ENCODE peak calls at places on chromosomes 6 and 20, in four cellular contexts. R is ovary, U is Peyer's patch, H is endothelial cell of umbilical vein. K is an unnamed sample.

GRCh38 chr6:18415207-18415606 is 28.1 kb downstream of the RNF144B start:
- DNase-seq in R (no peak), U (no peak), H (no peak), K (no peak)

GRCh38 chr20:51533291-51534172 is 9.0 kb downstream of the NFATC2 start:
- DNase-seq in U (no peak), H (no peak), R (no peak), K (peak; percentile 1)

GRCh38 chr20:62367483-62368302 is 581 bp upstream of the LAMA5 start:
- DNase-seq in U (peak; percentile 51), R (no peak), H (no peak), K (no peak)

GRCh38 chr6:138600726-138601125 is 101.4 kb upstream of the NHSL1 start:
- DNase-seq in R (no peak), U (no peak), H (no peak), K (peak; percentile 63)

GRCh38 chr6:159114569-159114968 is 54.6 kb upstream of the FNDC1 start:
- DNase-seq in H (no peak), U (no peak), R (no peak), K (no peak)

GRCh38 chr6:32982702-32983492 is 14.5 kb downstream of the BRD2 start:
- DNase-seq in U (no peak), H (no peak), R (no peak), K (no peak)

GRCh38 chr20:58981564-58982364 is 708 bp downstream of the NELFCD start:
- DNase-seq in H (peak; percentile 31), U (peak; percentile 17), R (no peak), K (peak; percentile 19)

GRCh38 chr20:34536798-34537394 is 20.7 kb downstream of the DYNLRB1 start:
- DNase-seq in R (peak; percentile 35), U (peak; percentile 35), H (peak; percentile 32), K (peak; percentile 49)

GRCh38 chr6:125753218-125753936 is 3.9 kb downstream of the HEY2 start:
- DNase-seq in R (no peak), U (no peak), H (peak; percentile 58), K (peak; percentile 67)

GRCh38 chr6:139766796-139767195 is 392.3 kb upstream of the CITED2 start:
- DNase-seq in H (no peak), R (no peak), U (no peak), K (no peak)

GRCh38 chr6:148535976-148536375 is 193.3 kb downstream of the SASH1 start:
- DNase-seq in H (no peak), U (no peak), R (no peak), K (no peak)

GRCh38 chr6:6997282-6998193 is 110.2 kb upstream of the RREB1 start:
- DNase-seq in R (no peak), H (no peak), U (no peak), K (no peak)

GRCh38 chr6:83472767-83473166 is 39.6 kb upstream of the PRSS35 start:
- DNase-seq in H (no peak), R (no peak), U (no peak), K (no peak)

GRCh38 chr6:24844903-24845302 is 46.2 kb upstream of the ARMH2 start:
- DNase-seq in H (no peak), R (no peak), U (no peak), K (no peak)

GRCh38 chr6:28948782-28949486 is 25.1 kb upstream of the TRIM27 start:
- DNase-seq in U (no peak), H (no peak), R (no peak), K (no peak)

GRCh38 chr6:391559-392440 is at the start of gene IRF4:
- DNase-seq in R (no peak), U (peak; percentile 91), H (no peak), K (no peak)

GRCh38 chr20:58228103-58228483 is 360 bp downstream of the ANKRD60 start:
- DNase-seq in H (no peak), U (no peak), R (no peak), K (no peak)

GRCh38 chr20:34541264-34541901 is 17.1 kb upstream of the MAP1LC3A start:
- DNase-seq in R (no peak), U (no peak), H (no peak), K (no peak)

GRCh38 chr6:142941018-142941417 is 4.0 kb downstream of the HIVEP2 start:
- DNase-seq in R (no peak), U (no peak), H (no peak), K (peak; percentile 22)

GRCh38 chr6:168714547-168715260 is 273.7 kb downstream of the SMOC2 start:
- DNase-seq in R (no peak), H (no peak), U (no peak), K (no peak)

GRCh38 chr6:66662196-66662595 is 955.2 kb upstream of the EYS start:
- DNase-seq in H (no peak), R (no peak), U (no peak), K (peak; percentile 69)

GRCh38 chr6:158622545-158623190 is 21.9 kb downstream of the DYNLT1 start:
- DNase-seq in R (no peak), H (no peak), U (no peak), K (no peak)

GRCh38 chr20:32052090-32052791 is at the start of gene HCK:
- DNase-seq in R (no peak), U (no peak), H (no peak), K (no peak)

GRCh38 chr6:7974932-7975763 is 64.6 kb upstream of the TXNDC5 start:
- DNase-seq in U (peak; percentile 34), H (peak; percentile 100), R (peak; percentile 92), K (peak; percentile 100)

GRCh38 chr20:51470907-51471411 is 71.6 kb downstream of the NFATC2 start:
- DNase-seq in H (no peak), U (no peak), R (peak; percentile 2), K (no peak)

GRCh38 chr6:158663465-158664167 is 13.8 kb downstream of the SYTL3 start:
- DNase-seq in U (no peak), R (no peak), H (no peak), K (no peak)

GRCh38 chr6:29757701-29758293 is 34.6 kb downstream of the HLA-F start:
- DNase-seq in R (no peak), U (no peak), H (no peak), K (no peak)

GRCh38 chr6:123338394-123338793 is 298.4 kb downstream of the TRDN start:
- DNase-seq in R (no peak), U (no peak), H (no peak), K (no peak)

GRCh38 chr6:111129003-111129402 is 41.7 kb downstream of the SLC16A10 start:
- DNase-seq in U (no peak), R (peak; percentile 24), H (no peak), K (peak; percentile 4)

DNA sequence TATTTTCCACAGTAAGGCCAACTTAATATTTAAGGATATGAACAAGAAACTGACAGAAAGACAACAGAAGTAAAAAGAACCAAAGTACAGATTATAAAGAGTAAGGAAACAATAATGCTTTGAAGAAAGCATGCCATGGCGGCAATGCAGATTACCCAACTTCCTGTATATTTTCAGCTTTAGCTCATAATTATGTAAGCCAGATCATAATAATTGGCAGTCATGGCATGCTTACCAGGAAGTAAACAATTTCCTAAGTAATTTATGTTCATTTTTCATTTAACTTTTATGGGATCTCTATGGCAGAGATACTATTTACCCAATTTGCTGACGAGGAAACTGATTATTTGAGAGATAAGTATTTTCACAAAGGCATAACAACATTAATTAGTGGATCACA is 988.7 kb downstream of the HACE1 start:
- DNase-seq in U (no peak), R (no peak), H (no peak), K (peak; percentile 67)
- H3K4me3 ChIP-seq in U (no peak overlapping the region), R (no peak overlapping the region), H (no peak overlapping the region), K (no peak overlapping the region)

GRCh38 chr6:5394280-5394679 is 133.0 kb downstream of the FARS2 start:
- DNase-seq in R (no peak), U (no peak), H (no peak), K (no peak)

GRCh38 chr6:5384276-5384675 is 123.0 kb downstream of the FARS2 start:
- DNase-seq in H (no peak), U (no peak), R (no peak), K (no peak)

GRCh38 chr6:5389086-5389745 is 127.9 kb downstream of the FARS2 start:
- DNase-seq in R (no peak), U (no peak), H (no peak), K (no peak)

GRCh38 chr6:5390177-5390576 is 128.9 kb downstream of the FARS2 start:
- DNase-seq in R (no peak), H (no peak), U (no peak), K (no peak)

DNA sequence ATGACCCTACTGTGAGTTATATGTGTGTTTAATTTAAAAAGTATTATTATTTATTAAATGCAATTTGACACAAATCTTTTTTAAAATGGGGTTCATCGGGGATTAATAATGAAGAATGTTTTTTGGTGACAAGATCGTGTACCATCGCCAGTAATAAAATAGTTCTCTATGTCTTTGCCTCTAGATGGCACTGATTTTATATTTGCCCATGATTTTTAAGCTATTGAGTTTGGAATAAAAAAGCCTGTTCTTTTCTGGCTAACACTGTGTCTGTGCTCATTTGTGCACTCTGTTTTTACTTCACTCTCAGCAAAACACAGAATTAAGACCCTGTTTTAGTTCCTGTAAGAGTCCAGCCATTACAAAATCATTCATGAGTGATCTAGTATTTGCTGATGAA is 127.0 kb downstream of the FARS2 start:
- DNase-seq in R (no peak), U (no peak), H (no peak), K (no peak)
- TF ChIP-seq CTCF in R (no peak), U (no peak), H (no peak), K (no peak)

DNA sequence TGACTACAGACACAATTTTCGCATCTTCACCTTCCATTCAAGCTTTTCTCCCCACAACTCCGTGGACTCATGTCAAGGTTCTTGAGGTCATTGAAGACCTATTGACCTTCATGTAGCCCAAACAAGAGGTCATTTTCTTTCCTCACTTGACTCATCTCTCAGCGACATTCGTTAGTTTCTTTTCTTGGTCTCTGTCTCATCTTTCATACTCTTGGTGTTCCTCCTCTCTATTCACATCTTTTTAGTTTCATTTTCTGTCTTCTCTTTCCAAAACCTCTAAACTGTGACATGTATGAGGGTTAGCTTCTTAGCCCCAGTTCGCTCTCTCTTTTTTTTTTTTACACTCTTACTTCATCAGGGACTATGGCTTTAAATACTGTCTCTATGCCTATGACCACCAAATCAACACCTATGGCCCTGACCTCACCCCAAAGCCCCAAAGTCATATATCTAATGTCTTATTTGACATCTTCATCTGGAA is 128.6 kb upstream of the BACH2 start:
- DNase-seq in H (no peak), U (no peak), R (no peak), K (no peak)
- H3K4me3 ChIP-seq in H (no peak overlapping the region), U (no peak overlapping the region), R (no peak overlapping the region), K (no peak overlapping the region)

GRCh38 chr6:51541847-51542246 is 545.6 kb downstream of the PKHD1 start:
- DNase-seq in H (no peak), U (no peak), R (no peak), K (no peak)
- TF ChIP-seq CTCF in H (no peak), U (no peak), R (no peak), K (no peak)

DNA sequence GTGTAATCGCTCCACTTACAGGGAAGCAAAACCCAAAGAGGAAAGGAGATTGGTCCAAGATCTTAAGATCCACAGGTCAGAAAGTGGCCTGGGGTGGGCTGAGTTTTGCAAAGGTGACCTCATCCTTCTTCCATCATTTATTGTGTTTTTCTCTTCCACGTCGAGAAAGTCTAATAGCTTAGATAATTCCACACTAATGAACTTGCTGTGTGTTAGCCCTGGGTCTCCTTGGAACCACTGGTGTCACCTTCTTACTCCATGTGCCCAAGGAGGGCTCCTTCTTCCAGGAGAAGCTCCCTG is 1.7 kb downstream of the SLC13A3 start:
- DNase-seq in U (no peak), H (no peak), R (no peak), K (no peak)
- H3K4me3 ChIP-seq in U (no peak overlapping the region), H (no peak overlapping the region), R (no peak overlapping the region), K (no peak overlapping the region)